ENCODE peak calls at places on chromosomes 6 and 20, in five cellular contexts. One of them, this sample, is unnamed.

GRCh38 chr6:38012573-38012972 is 193.0 kb downstream of the ZFAND3 start:
- DNase-seq in NCI-H748 treated with DMSO at 0.1 percent for 48 hours: peak
- DNase-seq in GM20000: peak
- DNase-seq in endodermal cell: no peak
- DNase-seq in stimulated activated CD8-positive, alpha-beta memory T cell treated with anti-CD3 and anti-CD28 coated beads, Interleukin-2, amount 100 ng/mL, for 1 hour: no peak
- DNase-seq in this sample: peak

GRCh38 chr20:51616060-51616459 is 73.5 kb upstream of the NFATC2 start:
- DNase-seq in NCI-H748 treated with DMSO at 0.1 percent for 48 hours: no peak
- DNase-seq in GM20000: no peak
- DNase-seq in endodermal cell: no peak
- DNase-seq in stimulated activated CD8-positive, alpha-beta memory T cell treated with anti-CD3 and anti-CD28 coated beads, Interleukin-2, amount 100 ng/mL, for 1 hour: no peak
- DNase-seq in this sample: no peak

GRCh38 chr6:36752187-36752885 is 54.7 kb downstream of the RAB44 start:
- DNase-seq in NCI-H748 treated with DMSO at 0.1 percent for 48 hours: no peak
- DNase-seq in GM20000: no peak
- DNase-seq in endodermal cell: no peak
- DNase-seq in stimulated activated CD8-positive, alpha-beta memory T cell treated with anti-CD3 and anti-CD28 coated beads, Interleukin-2, amount 100 ng/mL, for 1 hour: no peak
- DNase-seq in this sample: no peak

GRCh38 chr6:139926711-139927110 is 552.3 kb upstream of the CITED2 start:
- DNase-seq in NCI-H748 treated with DMSO at 0.1 percent for 48 hours: no peak
- DNase-seq in GM20000: no peak
- DNase-seq in endodermal cell: no peak
- DNase-seq in stimulated activated CD8-positive, alpha-beta memory T cell treated with anti-CD3 and anti-CD28 coated beads, Interleukin-2, amount 100 ng/mL, for 1 hour: no peak
- DNase-seq in this sample: no peak

GRCh38 chr6:166595061-166595780 is 8.7 kb upstream of the RAMACL start:
- DNase-seq in NCI-H748 treated with DMSO at 0.1 percent for 48 hours: no peak
- DNase-seq in GM20000: no peak
- DNase-seq in endodermal cell: peak
- DNase-seq in stimulated activated CD8-positive, alpha-beta memory T cell treated with anti-CD3 and anti-CD28 coated beads, Interleukin-2, amount 100 ng/mL, for 1 hour: no peak
- DNase-seq in this sample: no peak

GRCh38 chr6:82957171-82957894 is 108.3 kb downstream of the UBE3D start:
- DNase-seq in NCI-H748 treated with DMSO at 0.1 percent for 48 hours: no peak
- DNase-seq in GM20000: no peak
- DNase-seq in endodermal cell: no peak
- DNase-seq in stimulated activated CD8-positive, alpha-beta memory T cell treated with anti-CD3 and anti-CD28 coated beads, Interleukin-2, amount 100 ng/mL, for 1 hour: no peak
- DNase-seq in this sample: no peak

GRCh38 chr6:118648866-118649554 is 2.4 kb downstream of the CEP85L start:
- DNase-seq in NCI-H748 treated with DMSO at 0.1 percent for 48 hours: no peak
- DNase-seq in GM20000: no peak
- DNase-seq in endodermal cell: no peak
- DNase-seq in stimulated activated CD8-positive, alpha-beta memory T cell treated with anti-CD3 and anti-CD28 coated beads, Interleukin-2, amount 100 ng/mL, for 1 hour: no peak
- DNase-seq in this sample: no peak

GRCh38 chr6:97978855-97979271 is 695.8 kb upstream of the MMS22L start:
- DNase-seq in NCI-H748 treated with DMSO at 0.1 percent for 48 hours: no peak
- DNase-seq in GM20000: no peak
- DNase-seq in endodermal cell: peak
- DNase-seq in stimulated activated CD8-positive, alpha-beta memory T cell treated with anti-CD3 and anti-CD28 coated beads, Interleukin-2, amount 100 ng/mL, for 1 hour: no peak
- DNase-seq in this sample: no peak